ENCODE peak calls at places on chromosomes 11 and 22, in five cellular contexts. T, Z, Y, V and G are unnamed samples.

GRCh38 chr11:2528301-2529050 is 83.7 kb downstream of the KCNQ1 start:
- DNase-seq in V (no peak), T (no peak), Y (no peak), Z (peak; percentile 15), G (no peak)

GRCh38 chr11:15113381-15113780 is 1.3 kb upstream of the INSC start:
- DNase-seq in Y (no peak), V (no peak), T (no peak), Z (no peak), G (no peak)

GRCh38 chr22:50674606-50675552 is 2.3 kb downstream of the SHANK3 start:
- DNase-seq in Y (peak; percentile 32), Z (no peak), V (peak; percentile 50), T (no peak), G (peak; percentile 56)

GRCh38 chr11:11391169-11391568 is 38.1 kb upstream of the CSNK2A3 start:
- DNase-seq in T (no peak), Z (no peak), Y (no peak), V (no peak), G (no peak)

GRCh38 chr22:49608660-49609059 is 219.0 kb downstream of the BRD1 start:
- DNase-seq in V (no peak), Y (no peak), Z (no peak), T (no peak), G (no peak)

GRCh38 chr11:6979365-6979764 is 40.8 kb downstream of the ZNF214 start:
- DNase-seq in Z (no peak), V (no peak), T (no peak), Y (no peak), G (no peak)

GRCh38 chr11:116078101-116078561 is 573.9 kb upstream of the CADM1 start:
- DNase-seq in Z (no peak), Y (peak; percentile 15), T (no peak), V (peak; percentile 47), G (peak; percentile 43)

GRCh38 chr11:95536049-95536448 is 253.5 kb downstream of the FAM76B start:
- DNase-seq in T (no peak), Z (no peak), V (no peak), Y (no peak), G (no peak)

GRCh38 chr11:13354335-13354734 is 76.7 kb downstream of the BMAL1 start:
- DNase-seq in T (no peak), Y (no peak), Z (no peak), V (no peak), G (no peak)

GRCh38 chr11:123065634-123066033 is 3.7 kb upstream of the HSPA8 start:
- DNase-seq in V (no peak), T (peak; percentile 17), Z (no peak), Y (no peak), G (no peak)

GRCh38 chr22:39789794-39790193 is 103.8 kb downstream of the ENTHD1 start:
- DNase-seq in Y (no peak), Z (no peak), T (no peak), V (no peak), G (no peak)

GRCh38 chr11:19664896-19665548 is 47.6 kb upstream of the NAV2 start:
- DNase-seq in Z (peak; percentile 39), Y (no peak), V (no peak), T (peak; percentile 28), G (no peak)

GRCh38 chr11:65865550-65866172 is 5.4 kb downstream of the MUS81 start:
- DNase-seq in T (no peak), Z (no peak), V (no peak), Y (no peak), G (no peak)

GRCh38 chr22:39520874-39521857 is 804 bp downstream of the ATF4 start:
- DNase-seq in Z (peak; percentile 89), T (no peak), V (peak; percentile 79), Y (no peak), G (peak; percentile 84)

GRCh38 chr11:113289341-113290187 is 24.8 kb upstream of the TTC12 start:
- DNase-seq in Y (peak; percentile 21), Z (peak; percentile 51), V (peak; percentile 73), T (no peak), G (peak; percentile 79)

GRCh38 chr11:62399868-62400245 is 19.0 kb upstream of the SCGB1A1 start:
- DNase-seq in V (no peak), Z (no peak), Y (no peak), T (no peak), G (no peak)

GRCh38 chr22:32880906-32881596 is 79.5 kb downstream of the TIMP3 start:
- DNase-seq in Z (peak; percentile 86), T (no peak), Y (no peak), V (peak; percentile 86), G (no peak)

GRCh38 chr11:48005878-48006277 is 25.5 kb downstream of the PTPRJ start:
- DNase-seq in Y (no peak), T (no peak), Z (no peak), V (no peak), G (no peak)

GRCh38 chr22:20953668-20954500 is 13.2 kb upstream of the AIFM3 start:
- DNase-seq in Z (no peak), V (no peak), Y (peak; percentile 67), T (peak; percentile 34), G (no peak)

GRCh38 chr11:115941044-115941443 is 436.8 kb upstream of the CADM1 start:
- DNase-seq in V (no peak), T (no peak), Z (no peak), Y (no peak), G (no peak)

GRCh38 chr11:86484164-86484794 is 109.6 kb downstream of the CCDC81 start:
- DNase-seq in V (peak; percentile 97), T (peak; percentile 92), Y (peak; percentile 81), Z (peak; percentile 54), G (no peak)